ENCODE peak calls at places on chromosome 4, in ten cellular contexts. One of them, this sample, is unnamed.

GRCh38 chr4:113996599-113997177 is 17.2 kb upstream of the ARSJ start:
- DNase-seq in psoas muscle: no peak
- DNase-seq in epithelial cell of esophagus: peak; percentile 86
- DNase-seq in astrocyte of the cerebellum: no peak
- DNase-seq in tibial nerve: no peak
- DNase-seq in mammary epithelial cell: peak; percentile 91
- DNase-seq in gastrocnemius medialis: no peak
- DNase-seq in NB4: no peak
- DNase-seq in HCT116: no peak
- DNase-seq in hepatocyte: no peak
- DNase-seq in this sample: peak; percentile 84

GRCh38 chr4:95546236-95546635 is 2.5 kb downstream of the UNC5C start:
- DNase-seq in hepatocyte: no peak
- DNase-seq in gastrocnemius medialis: no peak
- DNase-seq in NB4: no peak
- DNase-seq in astrocyte of the cerebellum: no peak
- DNase-seq in psoas muscle: no peak
- DNase-seq in tibial nerve: no peak
- DNase-seq in HCT116: no peak
- DNase-seq in epithelial cell of esophagus: no peak
- DNase-seq in mammary epithelial cell: peak; percentile 27
- DNase-seq in this sample: no peak

GRCh38 chr4:55947912-55948725 is 626 bp upstream of the CEP135 start:
- DNase-seq in gastrocnemius medialis: no peak
- DNase-seq in mammary epithelial cell: peak; percentile 93
- DNase-seq in psoas muscle: no peak
- DNase-seq in hepatocyte: peak; percentile 61
- DNase-seq in epithelial cell of esophagus: peak; percentile 94
- DNase-seq in astrocyte of the cerebellum: peak; percentile 81
- DNase-seq in HCT116: peak; percentile 28
- DNase-seq in tibial nerve: peak; percentile 11
- DNase-seq in NB4: peak; percentile 61
- DNase-seq in this sample: peak; percentile 96

GRCh38 chr4:82447886-82448285 is 17.5 kb downstream of the ENOPH1 start:
- DNase-seq in psoas muscle: no peak
- DNase-seq in hepatocyte: no peak
- DNase-seq in mammary epithelial cell: no peak
- DNase-seq in epithelial cell of esophagus: no peak
- DNase-seq in tibial nerve: no peak
- DNase-seq in NB4: no peak
- DNase-seq in HCT116: no peak
- DNase-seq in astrocyte of the cerebellum: no peak
- DNase-seq in gastrocnemius medialis: no peak
- DNase-seq in this sample: no peak

GRCh38 chr4:119172223-119172622 is 36.6 kb downstream of the MYOZ2 start:
- DNase-seq in hepatocyte: no peak
- DNase-seq in mammary epithelial cell: peak; percentile 8
- DNase-seq in HCT116: no peak
- DNase-seq in astrocyte of the cerebellum: no peak
- DNase-seq in epithelial cell of esophagus: peak; percentile 2
- DNase-seq in psoas muscle: no peak
- DNase-seq in gastrocnemius medialis: no peak
- DNase-seq in NB4: no peak
- DNase-seq in tibial nerve: no peak
- DNase-seq in this sample: peak; percentile 18

GRCh38 chr4:118158946-118159345 is 124.7 kb downstream of the NDST3 start:
- DNase-seq in psoas muscle: no peak
- DNase-seq in hepatocyte: no peak
- DNase-seq in gastrocnemius medialis: no peak
- DNase-seq in tibial nerve: no peak
- DNase-seq in HCT116: no peak
- DNase-seq in NB4: no peak
- DNase-seq in astrocyte of the cerebellum: no peak
- DNase-seq in epithelial cell of esophagus: no peak
- DNase-seq in mammary epithelial cell: no peak
- DNase-seq in this sample: no peak

GRCh38 chr4:86493460-86493859 is 100.7 kb upstream of the PTPN13 start:
- DNase-seq in HCT116: no peak
- DNase-seq in psoas muscle: no peak
- DNase-seq in tibial nerve: no peak
- DNase-seq in gastrocnemius medialis: no peak
- DNase-seq in NB4: peak; percentile 56
- DNase-seq in epithelial cell of esophagus: peak; percentile 40
- DNase-seq in hepatocyte: no peak
- DNase-seq in astrocyte of the cerebellum: no peak
- DNase-seq in mammary epithelial cell: no peak
- DNase-seq in this sample: peak; percentile 48

GRCh38 chr4:87985097-87985886 is 9.8 kb downstream of the SPP1 start:
- DNase-seq in mammary epithelial cell: peak; percentile 57
- DNase-seq in epithelial cell of esophagus: peak; percentile 65
- DNase-seq in HCT116: peak; percentile 58
- DNase-seq in NB4: peak; percentile 71
- DNase-seq in tibial nerve: peak; percentile 39
- DNase-seq in hepatocyte: peak; percentile 43
- DNase-seq in gastrocnemius medialis: no peak
- DNase-seq in psoas muscle: peak; percentile 48
- DNase-seq in astrocyte of the cerebellum: no peak
- DNase-seq in this sample: peak; percentile 52

DNA sequence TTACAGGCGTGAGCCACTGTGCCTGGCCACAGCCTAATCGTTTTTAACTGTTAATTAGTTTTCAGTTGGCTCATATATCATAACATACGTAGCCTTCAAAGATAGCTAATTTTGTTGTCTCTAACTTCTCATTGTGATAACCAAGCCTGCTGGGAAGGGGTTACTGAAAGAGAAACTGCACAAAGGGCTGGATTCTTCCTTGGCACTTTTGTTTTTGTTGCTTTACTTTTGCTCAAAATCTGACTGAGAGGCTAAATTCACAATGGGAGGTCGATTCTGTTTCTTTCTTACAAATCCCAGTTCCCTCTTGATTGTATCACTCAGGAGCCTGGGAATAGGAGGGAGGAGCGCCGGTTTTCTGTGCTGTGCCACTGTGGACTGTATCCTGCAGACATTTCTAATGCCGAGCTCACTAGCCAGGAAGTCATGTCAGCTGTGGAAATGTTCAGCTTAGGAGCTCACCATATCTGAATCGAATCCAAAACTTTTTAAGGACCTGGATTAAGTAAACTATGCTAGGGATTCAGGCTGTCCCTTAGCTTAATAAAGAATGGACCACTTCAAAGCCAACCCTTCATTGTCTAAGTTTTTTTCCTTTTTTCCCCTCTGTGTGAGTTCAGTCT is 120.5 kb upstream of the FAT1 start:
- DNase-seq in tibial nerve: peak; percentile 27
- DNase-seq in HCT116: no peak
- DNase-seq in psoas muscle: peak; percentile 49
- DNase-seq in mammary epithelial cell: no peak
- DNase-seq in gastrocnemius medialis: no peak
- DNase-seq in astrocyte of the cerebellum: no peak
- DNase-seq in hepatocyte: peak; percentile 25
- DNase-seq in NB4: no peak
- DNase-seq in epithelial cell of esophagus: no peak
- DNase-seq in this sample: peak; percentile 39
- H3K4me3 ChIP-seq in tibial nerve: peak overlapping the region; percentile 39
- H3K4me3 ChIP-seq in HCT116: peak overlapping the region; percentile 44
- H3K4me3 ChIP-seq in psoas muscle: peak overlapping the region; percentile 27
- H3K4me3 ChIP-seq in mammary epithelial cell: no peak overlapping the region
- H3K4me3 ChIP-seq in gastrocnemius medialis: peak overlapping the region; percentile 17
- H3K4me3 ChIP-seq in astrocyte of the cerebellum: peak overlapping the region; percentile 0
- H3K4me3 ChIP-seq in hepatocyte: no peak overlapping the region
- H3K4me3 ChIP-seq in NB4: no peak overlapping the region
- H3K4me3 ChIP-seq in epithelial cell of esophagus: no peak overlapping the region
- H3K4me3 ChIP-seq in this sample: no peak overlapping the region

DNA sequence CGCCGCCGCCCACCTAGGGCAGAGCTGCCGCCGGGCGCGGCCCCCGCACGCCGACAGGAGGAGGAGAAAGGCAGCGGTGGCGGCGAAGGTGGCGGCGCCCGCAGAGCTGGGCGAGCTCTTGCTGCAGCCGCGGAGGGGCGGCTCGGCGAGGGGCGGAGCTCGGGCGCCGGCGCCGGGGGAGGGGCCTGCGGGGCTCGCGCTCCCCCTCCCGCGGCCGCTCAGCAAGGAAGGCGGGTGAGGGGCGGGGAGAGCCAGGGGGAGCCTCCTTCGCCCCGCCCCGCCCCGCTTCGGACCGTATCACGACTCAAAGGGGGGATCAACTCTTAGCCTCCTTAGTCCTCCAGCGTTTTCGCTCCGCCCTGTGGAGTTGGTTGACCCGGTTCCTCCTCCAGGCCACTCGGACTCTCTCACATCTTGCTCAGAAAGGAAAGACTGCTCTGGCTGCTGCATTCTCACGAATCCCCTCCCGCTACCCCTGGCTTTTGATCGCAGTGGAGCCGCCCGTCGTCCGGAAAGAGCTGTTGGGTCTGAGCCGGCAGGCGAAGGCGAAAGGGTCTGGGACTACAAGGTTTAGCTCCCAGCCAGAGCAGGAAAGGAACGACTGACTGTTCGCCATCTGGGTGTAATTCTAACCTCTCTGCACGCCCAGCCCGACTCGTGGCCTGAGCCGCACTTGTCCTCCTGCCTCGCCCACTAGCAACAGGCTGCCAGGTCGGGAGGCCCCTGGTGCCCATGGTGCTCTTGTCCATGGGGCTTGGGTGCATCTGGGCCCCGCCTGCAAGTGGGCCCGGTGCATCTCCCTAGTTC is at the start of gene ATP8A1:
- DNase-seq in gastrocnemius medialis: peak; percentile 88
- DNase-seq in epithelial cell of esophagus: peak; percentile 90
- DNase-seq in mammary epithelial cell: peak; percentile 79
- DNase-seq in HCT116: peak; percentile 51
- DNase-seq in NB4: peak; percentile 96
- DNase-seq in hepatocyte: peak; percentile 97
- DNase-seq in tibial nerve: peak; percentile 90
- DNase-seq in psoas muscle: peak; percentile 96
- DNase-seq in astrocyte of the cerebellum: peak; percentile 45
- DNase-seq in this sample: peak; percentile 47
- TF ChIP-seq CTCF in gastrocnemius medialis: peak; percentile 28
- TF ChIP-seq CTCF in epithelial cell of esophagus: no peak
- TF ChIP-seq CTCF in mammary epithelial cell: no peak
- TF ChIP-seq CTCF in HCT116: no peak
- TF ChIP-seq CTCF in NB4: no peak
- TF ChIP-seq CTCF in hepatocyte: no peak
- TF ChIP-seq CTCF in tibial nerve: no peak
- TF ChIP-seq CTCF in psoas muscle: peak; percentile 26
- TF ChIP-seq CTCF in astrocyte of the cerebellum: peak; percentile 5
- TF ChIP-seq CTCF in this sample: no peak

GRCh38 chr4:180057198-180057821 is 2185.9 kb upstream of the TENM3 start:
- DNase-seq in gastrocnemius medialis: no peak
- DNase-seq in epithelial cell of esophagus: no peak
- DNase-seq in mammary epithelial cell: no peak
- DNase-seq in NB4: peak; percentile 45
- DNase-seq in psoas muscle: no peak
- DNase-seq in tibial nerve: no peak
- DNase-seq in astrocyte of the cerebellum: no peak
- DNase-seq in HCT116: no peak
- DNase-seq in hepatocyte: no peak
- DNase-seq in this sample: no peak

GRCh38 chr4:180057891-180058643 is 2185.1 kb upstream of the TENM3 start:
- DNase-seq in hepatocyte: peak; percentile 27
- DNase-seq in tibial nerve: no peak
- DNase-seq in psoas muscle: peak; percentile 47
- DNase-seq in astrocyte of the cerebellum: no peak
- DNase-seq in mammary epithelial cell: peak; percentile 12
- DNase-seq in gastrocnemius medialis: no peak
- DNase-seq in HCT116: no peak
- DNase-seq in NB4: peak; percentile 48
- DNase-seq in epithelial cell of esophagus: no peak
- DNase-seq in this sample: no peak

GRCh38 chr4:180058731-180059215 is 2184.4 kb upstream of the TENM3 start:
- DNase-seq in epithelial cell of esophagus: peak; percentile 41
- DNase-seq in psoas muscle: peak; percentile 56
- DNase-seq in mammary epithelial cell: peak; percentile 25
- DNase-seq in hepatocyte: peak; percentile 72
- DNase-seq in HCT116: no peak
- DNase-seq in astrocyte of the cerebellum: no peak
- DNase-seq in NB4: peak; percentile 58
- DNase-seq in tibial nerve: no peak
- DNase-seq in gastrocnemius medialis: no peak
- DNase-seq in this sample: no peak

GRCh38 chr4:180059216-180059881 is 2183.9 kb upstream of the TENM3 start:
- DNase-seq in psoas muscle: peak; percentile 47
- DNase-seq in hepatocyte: peak; percentile 56
- DNase-seq in gastrocnemius medialis: no peak
- DNase-seq in epithelial cell of esophagus: no peak
- DNase-seq in mammary epithelial cell: no peak
- DNase-seq in NB4: peak; percentile 43
- DNase-seq in tibial nerve: no peak
- DNase-seq in HCT116: no peak
- DNase-seq in astrocyte of the cerebellum: no peak
- DNase-seq in this sample: no peak

DNA sequence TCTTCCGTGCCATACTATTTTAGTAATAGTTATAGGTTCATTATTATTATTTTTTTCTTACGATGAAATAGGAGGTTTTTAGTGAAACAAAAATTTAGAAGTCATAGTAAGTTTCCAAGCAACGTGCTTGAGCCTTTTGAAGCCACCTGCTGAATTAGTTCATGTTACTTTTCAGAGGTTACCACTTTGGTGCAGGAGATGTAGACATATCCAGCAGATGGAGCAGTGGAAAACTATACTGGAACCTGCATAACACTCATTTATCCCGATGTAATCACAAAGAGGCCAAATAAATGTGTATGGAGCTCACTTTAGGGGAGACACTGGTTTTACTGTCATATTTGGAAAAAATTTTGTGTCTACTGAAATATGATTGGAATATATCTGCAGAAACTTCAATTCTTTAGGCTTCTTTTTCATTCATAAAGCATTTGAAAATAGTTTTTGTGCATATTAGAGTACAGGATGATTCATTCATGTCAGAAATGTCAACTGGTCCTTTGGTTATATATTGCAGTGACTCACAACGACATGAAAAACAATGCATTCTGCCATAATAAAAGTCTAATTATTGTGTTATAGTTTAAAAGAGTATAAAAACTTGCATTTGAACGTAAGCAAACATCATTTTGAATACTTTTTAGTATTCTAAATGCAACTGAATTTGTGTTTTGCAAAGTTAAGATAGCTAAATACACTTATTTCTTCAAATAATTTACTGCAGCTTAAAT is 2182.9 kb upstream of the TENM3 start:
- DNase-seq in epithelial cell of esophagus: peak; percentile 33
- DNase-seq in HCT116: no peak
- DNase-seq in mammary epithelial cell: no peak
- DNase-seq in gastrocnemius medialis: no peak
- DNase-seq in hepatocyte: peak; percentile 37
- DNase-seq in tibial nerve: no peak
- DNase-seq in psoas muscle: no peak
- DNase-seq in astrocyte of the cerebellum: no peak
- DNase-seq in NB4: peak; percentile 18
- DNase-seq in this sample: peak; percentile 23
- H3K4me3 ChIP-seq in epithelial cell of esophagus: no peak overlapping the region
- H3K4me3 ChIP-seq in HCT116: no peak overlapping the region
- H3K4me3 ChIP-seq in mammary epithelial cell: no peak overlapping the region
- H3K4me3 ChIP-seq in gastrocnemius medialis: no peak overlapping the region
- H3K4me3 ChIP-seq in hepatocyte: no peak overlapping the region
- H3K4me3 ChIP-seq in tibial nerve: peak overlapping the region; percentile 65
- H3K4me3 ChIP-seq in psoas muscle: peak overlapping the region; percentile 66
- H3K4me3 ChIP-seq in astrocyte of the cerebellum: peak overlapping the region; percentile 61
- H3K4me3 ChIP-seq in NB4: peak overlapping the region; percentile 68
- H3K4me3 ChIP-seq in this sample: no peak overlapping the region

GRCh38 chr4:130849985-130850632 is 1754.2 kb downstream of the C4orf33 start:
- DNase-seq in epithelial cell of esophagus: peak; percentile 2
- DNase-seq in tibial nerve: no peak
- DNase-seq in psoas muscle: no peak
- DNase-seq in NB4: no peak
- DNase-seq in HCT116: no peak
- DNase-seq in astrocyte of the cerebellum: peak; percentile 62
- DNase-seq in mammary epithelial cell: no peak
- DNase-seq in gastrocnemius medialis: no peak
- DNase-seq in hepatocyte: peak; percentile 10
- DNase-seq in this sample: no peak

GRCh38 chr4:130851107-130851506 is 1755.2 kb downstream of the C4orf33 start:
- DNase-seq in gastrocnemius medialis: no peak
- DNase-seq in epithelial cell of esophagus: no peak
- DNase-seq in HCT116: no peak
- DNase-seq in tibial nerve: no peak
- DNase-seq in hepatocyte: no peak
- DNase-seq in astrocyte of the cerebellum: no peak
- DNase-seq in mammary epithelial cell: no peak
- DNase-seq in NB4: no peak
- DNase-seq in psoas muscle: no peak
- DNase-seq in this sample: no peak

GRCh38 chr4:130851932-130852331 is 1756.0 kb downstream of the C4orf33 start:
- DNase-seq in HCT116: no peak
- DNase-seq in astrocyte of the cerebellum: no peak
- DNase-seq in NB4: no peak
- DNase-seq in gastrocnemius medialis: no peak
- DNase-seq in epithelial cell of esophagus: no peak
- DNase-seq in mammary epithelial cell: no peak
- DNase-seq in psoas muscle: no peak
- DNase-seq in hepatocyte: no peak
- DNase-seq in tibial nerve: no peak
- DNase-seq in this sample: no peak
- TF ChIP-seq CTCF in HCT116: no peak
- TF ChIP-seq CTCF in astrocyte of the cerebellum: no peak
- TF ChIP-seq CTCF in NB4: no peak
- TF ChIP-seq CTCF in gastrocnemius medialis: no peak
- TF ChIP-seq CTCF in epithelial cell of esophagus: no peak
- TF ChIP-seq CTCF in mammary epithelial cell: no peak
- TF ChIP-seq CTCF in psoas muscle: no peak
- TF ChIP-seq CTCF in hepatocyte: no peak
- TF ChIP-seq CTCF in tibial nerve: no peak
- TF ChIP-seq CTCF in this sample: no peak